ENCODE peak calls at places on chromosomes 12 and 14, in four cellular contexts. J is naive B cell, M is AG08396, R is NAMALWA. V is an unnamed sample.

GRCh38 chr14:100067971-100068959 is 3.0 kb downstream of the EVL start:
- DNase-seq in J (peak; percentile 72), M (no peak), R (peak; percentile 57), V (peak; percentile 88)

GRCh38 chr12:54984602-54985376 is at the start of gene TESPA1:
- DNase-seq in J (peak; percentile 87), M (no peak), R (peak; percentile 93), V (peak; percentile 82)

GRCh38 chr14:76902591-76902990 is 76.4 kb downstream of the LRRC74A start:
- DNase-seq in J (no peak), M (no peak), R (no peak), V (no peak)

GRCh38 chr14:20627337-20628032 is 14.0 kb downstream of the OR6S1 start:
- DNase-seq in J (no peak), M (no peak), R (no peak), V (no peak)

GRCh38 chr14:24806061-24806678 is 172.2 kb upstream of the GZMB start:
- DNase-seq in J (no peak), M (peak; percentile 45), R (peak; percentile 72), V (peak; percentile 4)

GRCh38 chr12:108363165-108363564 is 24.1 kb upstream of the CMKLR1 start:
- DNase-seq in J (no peak), M (no peak), R (no peak), V (no peak)

GRCh38 chr12:64010069-64010686 is 165.7 kb downstream of the SRGAP1 start:
- DNase-seq in J (no peak), M (peak; percentile 40), R (no peak), V (no peak)

GRCh38 chr12:3222306-3222705 is 145.1 kb downstream of the TSPAN9 start:
- DNase-seq in J (no peak), M (no peak), R (no peak), V (no peak)

GRCh38 chr14:55152052-55152753 is 23.2 kb downstream of the LGALS3 start:
- DNase-seq in J (no peak), M (no peak), R (no peak), V (no peak)

GRCh38 chr12:75951399-75952228 is 80.0 kb downstream of the PHLDA1 start:
- DNase-seq in J (no peak), M (no peak), R (no peak), V (no peak)

GRCh38 chr12:108838194-108839010 is 19.0 kb downstream of the SSH1 start:
- DNase-seq in J (no peak), M (peak; percentile 92), R (no peak), V (peak; percentile 38)

GRCh38 chr14:52400846-52401245 is 86.7 kb downstream of the PTGER2 start:
- DNase-seq in J (no peak), M (no peak), R (no peak), V (no peak)

GRCh38 chr14:105380656-105381210 is 17.6 kb upstream of the TEX22 start:
- DNase-seq in J (no peak), M (no peak), R (no peak), V (no peak)

GRCh38 chr12:101777476-101777875 is 38.2 kb upstream of the SYCP3 start:
- DNase-seq in J (no peak), M (no peak), R (no peak), V (no peak)

GRCh38 chr14:69852897-69853296 is 26.3 kb upstream of the SMOC1 start:
- DNase-seq in J (no peak), M (no peak), R (no peak), V (no peak)

GRCh38 chr12:27843714-27844245 is 63.7 kb upstream of the MANSC4 start:
- DNase-seq in J (no peak), M (no peak), R (no peak), V (no peak)

GRCh38 chr14:85421166-85421877 is 108.6 kb upstream of the FLRT2 start:
- DNase-seq in J (no peak), M (peak; percentile 21), R (no peak), V (no peak)

GRCh38 chr14:55864890-55865655 is 253.1 kb upstream of the PELI2 start:
- DNase-seq in J (no peak), M (no peak), R (peak; percentile 41), V (no peak)

GRCh38 chr14:59268011-59268410 is 79.5 kb downstream of the DAAM1 start:
- DNase-seq in J (no peak), M (no peak), R (no peak), V (no peak)

V was measured in T-cell.